ENCODE peak calls at places on chromosome 20, in seven cellular contexts. S is sigmoid colon, H is stomach, U is HL-60, Z is H1, A is esophagus muscularis mucosa, R is breast epithelium. J is an unnamed sample.

GRCh38 chr20:63697357-63697867 is 960 bp downstream of the TNFRSF6B start:
- DNase-seq in H (no peak), R (no peak), S (peak; percentile 64), U (no peak), A (no peak), Z (no peak), J (peak; percentile 77)

GRCh38 chr20:9912858-9913434 is 74.1 kb upstream of the PAK5 start:
- DNase-seq in R (peak; percentile 25), A (no peak), S (no peak), U (peak; percentile 15), Z (peak; percentile 72), H (peak; percentile 56), J (no peak)

GRCh38 chr20:51738877-51739447 is 29.2 kb downstream of the ATP9A start:
- DNase-seq in H (peak; percentile 65), A (no peak), R (no peak), Z (no peak), U (no peak), S (no peak), J (no peak)

GRCh38 chr20:61396262-61396848 is 144.3 kb downstream of the CDH4 start:
- DNase-seq in H (no peak), R (no peak), S (no peak), Z (no peak), U (no peak), A (no peak), J (peak; percentile 63)

GRCh38 chr20:63959699-63960075 is 3.5 kb upstream of the UCKL1 start:
- DNase-seq in Z (no peak), S (no peak), R (no peak), U (no peak), H (no peak), A (no peak), J (no peak)

GRCh38 chr20:10219452-10219791 is 792 bp downstream of the SNAP25 start:
- DNase-seq in U (peak; percentile 40), Z (peak; percentile 95), R (peak; percentile 44), H (peak; percentile 69), A (no peak), S (peak; percentile 71), J (peak; percentile 86)

GRCh38 chr20:63325554-63326313 is 32.7 kb downstream of the COL20A1 start:
- DNase-seq in H (no peak), S (peak; percentile 41), A (no peak), U (no peak), Z (no peak), R (no peak), J (no peak)

GRCh38 chr20:61731363-61732181 is 334.1 kb downstream of the TAF4 start:
- DNase-seq in H (no peak), S (no peak), R (no peak), U (no peak), Z (no peak), A (no peak), J (peak; percentile 57)

GRCh38 chr20:63060057-63060991 is 53.6 kb upstream of the BHLHE23 start:
- DNase-seq in S (peak; percentile 53), R (no peak), H (no peak), Z (peak; percentile 47), A (no peak), U (no peak), J (peak; percentile 58)

GRCh38 chr20:57896017-57896416 is 186.2 kb upstream of the PMEPA1 start:
- DNase-seq in S (peak; percentile 37), R (no peak), Z (no peak), U (no peak), H (no peak), A (no peak), J (peak; percentile 45)

GRCh38 chr20:17646901-17647301 is 35.1 kb downstream of the RRBP1 start:
- DNase-seq in U (no peak), Z (no peak), H (no peak), S (peak; percentile 57), R (no peak), A (no peak), J (peak; percentile 25)

GRCh38 chr20:57240850-57241429 is 25.5 kb downstream of the BMP7 start:
- DNase-seq in S (no peak), H (no peak), Z (no peak), A (no peak), R (no peak), U (no peak), J (no peak)

GRCh38 chr20:15056231-15056630 is 718.8 kb upstream of the FLRT3 start:
- DNase-seq in U (no peak), H (no peak), A (no peak), Z (no peak), S (no peak), R (no peak), J (no peak)

GRCh38 chr20:32474967-32475819 is 109.9 kb downstream of the NOL4L start:
- DNase-seq in U (no peak), Z (peak; percentile 65), H (peak; percentile 90), R (peak; percentile 63), S (peak; percentile 96), A (no peak), J (peak; percentile 91)
- TF ChIP-seq POLR2AphosphoS5 in U (no peak), Z (no peak), H (no peak), R (no peak), S (peak; percentile 59), A (peak; percentile 68), J (peak; percentile 64)

GRCh38 chr20:13231031-13231752 is 10.1 kb downstream of the ISM1 start:
- DNase-seq in U (no peak), R (no peak), A (peak; percentile 57), Z (no peak), S (no peak), H (no peak), J (no peak)
- H3K4me3 ChIP-seq in U (no peak overlapping the region), R (no peak overlapping the region), A (no peak overlapping the region), Z (no peak overlapping the region), S (no peak overlapping the region), H (no peak overlapping the region), J (no peak overlapping the region)

GRCh38 chr20:45111799-45112471 is 3.0 kb downstream of the WFDC5 start:
- DNase-seq in A (peak; percentile 84), Z (peak; percentile 75), R (no peak), S (no peak), H (no peak), U (peak; percentile 19), J (no peak)

GRCh38 chr20:45113865-45114264 is 1.1 kb downstream of the WFDC5 start:
- DNase-seq in A (peak; percentile 57), Z (no peak), R (no peak), U (no peak), H (no peak), S (no peak), J (no peak)

GRCh38 chr20:45115829-45116228 is 855 bp upstream of the WFDC5 start:
- DNase-seq in S (no peak), R (no peak), H (no peak), A (peak; percentile 62), U (no peak), Z (no peak), J (no peak)

GRCh38 chr20:45115386-45115774 is 406 bp upstream of the WFDC5 start:
- DNase-seq in A (no peak), R (no peak), S (no peak), H (no peak), U (no peak), Z (no peak), J (no peak)

GRCh38 chr20:45114465-45115385 is at the start of gene WFDC5:
- DNase-seq in S (no peak), H (no peak), Z (peak; percentile 52), A (peak; percentile 89), U (no peak), R (no peak), J (no peak)
- TF ChIP-seq POLR2AphosphoS5 in S (no peak), H (no peak), Z (no peak), A (no peak), U (no peak), R (no peak), J (no peak)

GRCh38 chr20:325889-326644 is 715 bp downstream of the SOX12 start:
- DNase-seq in Z (peak; percentile 79), R (peak; percentile 69), S (peak; percentile 89), H (peak; percentile 60), U (peak; percentile 57), A (no peak), J (peak; percentile 94)

GRCh38 chr20:326645-327031 is 1.3 kb downstream of the SOX12 start:
- DNase-seq in Z (no peak), U (no peak), H (peak; percentile 31), S (peak; percentile 80), A (no peak), R (peak; percentile 30), J (peak; percentile 90)

GRCh38 chr20:325043-325888 is at the start of gene SOX12:
- DNase-seq in S (peak; percentile 98), Z (peak; percentile 100), R (peak; percentile 95), H (peak; percentile 99), A (peak; percentile 98), U (peak; percentile 96), J (peak; percentile 100)

GRCh38 chr20:327041-327945 is 1.9 kb downstream of the SOX12 start:
- DNase-seq in H (peak; percentile 84), U (peak; percentile 74), Z (peak; percentile 97), S (peak; percentile 96), R (peak; percentile 87), A (no peak), J (peak; percentile 92)

DNA sequence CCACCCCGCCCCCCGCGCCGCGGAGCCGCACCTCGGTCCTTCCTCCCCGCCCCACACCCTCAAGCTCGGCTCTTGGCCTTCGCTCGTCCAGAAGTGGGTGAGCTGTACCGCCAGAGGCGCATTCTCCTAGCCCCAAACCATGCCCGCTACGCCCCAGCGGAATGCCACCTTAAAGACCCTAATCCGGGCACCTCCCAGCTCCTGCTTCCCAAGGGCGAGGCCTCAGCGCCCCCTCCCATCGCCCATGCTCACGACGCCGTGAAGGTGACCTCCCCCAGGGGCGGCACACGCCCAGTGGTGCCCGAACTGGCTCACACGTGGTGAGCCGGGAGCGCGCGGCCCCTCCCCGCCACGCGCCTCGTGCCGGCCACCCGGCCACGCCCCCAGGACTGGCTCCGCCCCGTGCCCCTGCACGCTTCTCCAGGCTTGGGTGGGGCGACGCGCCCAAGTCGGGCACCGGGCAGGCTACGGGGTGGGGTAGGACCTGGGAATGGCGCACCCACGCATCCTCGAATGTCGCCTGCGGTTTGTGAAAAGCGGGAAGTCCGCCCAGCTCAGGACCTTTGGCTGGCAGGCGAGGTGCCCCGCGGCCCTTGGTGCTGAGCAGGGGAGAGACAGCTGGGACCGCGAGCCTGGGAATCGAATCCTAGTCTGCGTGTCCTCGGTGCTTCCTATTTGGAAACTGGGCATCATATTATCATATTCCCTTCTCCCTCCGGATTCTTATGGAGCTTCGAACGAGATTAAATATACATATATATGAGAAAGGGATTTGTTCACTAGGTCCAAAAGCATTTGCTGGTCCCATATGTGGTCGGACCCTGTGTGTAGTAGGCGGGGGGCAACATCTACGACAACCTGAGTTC is 942 bp upstream of the SOX12 start:
- DNase-seq in U (peak; percentile 90), H (peak; percentile 94), A (peak; percentile 96), Z (peak; percentile 95), S (peak; percentile 94), R (peak; percentile 80), J (peak; percentile 97)
- H3K4me3 ChIP-seq in U (peak overlapping the region; percentile 78), H (peak overlapping the region; percentile 67), A (peak overlapping the region; percentile 70), Z (peak overlapping the region; percentile 73), S (peak overlapping the region; percentile 63), R (peak overlapping the region; percentile 79), J (peak overlapping the region; percentile 94)

GRCh38 chr20:49586967-49587587 is 19.1 kb upstream of the PTGIS start:
- DNase-seq in A (no peak), H (no peak), S (no peak), U (no peak), Z (no peak), R (no peak), J (no peak)
- TF ChIP-seq POLR2AphosphoS5 in A (peak; percentile 30), H (no peak), S (peak; percentile 89), U (no peak), Z (no peak), R (no peak), J (no peak)